ENCODE peak calls at places on chromosomes 12 and 14, in eight cellular contexts. F, P, L, D, U, B, I and M are unnamed samples. For H3K27me3, the result is how much of the 10 kb centered on the place peaks cover.

GRCh38 chr12:48903982-48904411 is 21.3 kb downstream of the FKBP11 start:
- DNase-seq in D (peak), U (peak), F (peak), L (peak), B (peak), I (peak), P (peak), M (peak)

GRCh38 chr14:41016213-41016612 is 590.5 kb upstream of the LRFN5 start:
- DNase-seq in F (no peak), B (no peak), I (no peak), L (no peak), U (no peak), P (no peak), D (no peak), M (no peak)

GRCh38 chr12:80472912-80473500 is 29.0 kb downstream of the PTPRQ start:
- DNase-seq in I (peak), D (peak), F (no peak), P (no peak), U (peak), B (no peak), L (no peak), M (peak)

GRCh38 chr12:65170245-65170881 is 980 bp downstream of the LEMD3 start:
- DNase-seq in D (peak), B (peak), U (peak), P (peak), L (peak), I (peak), F (peak), M (peak)

GRCh38 chr14:33691907-33692306 is 259.0 kb downstream of the EGLN3 start:
- DNase-seq in B (no peak), D (no peak), L (no peak), U (no peak), P (no peak), F (no peak), I (no peak), M (no peak)

GRCh38 chr12:124809878-124810277 is 53.8 kb downstream of the SCARB1 start:
- DNase-seq in I (no peak), F (no peak), L (no peak), U (no peak), B (no peak), P (no peak), D (no peak), M (no peak)

GRCh38 chr12:1808798-1809480 is 11.4 kb upstream of the LRTM2 start:
- DNase-seq in P (no peak), I (peak), D (no peak), F (no peak), B (peak), L (peak), U (no peak), M (no peak)

GRCh38 chr12:123102781-123103503 is 47.9 kb downstream of the PITPNM2 start:
- DNase-seq in P (no peak), I (no peak), F (no peak), D (no peak), L (no peak), B (no peak), U (no peak), M (no peak)

GRCh38 chr14:53509845-53510244 is 356.7 kb upstream of the DDHD1 start:
- DNase-seq in D (no peak), L (no peak), I (no peak), B (no peak), P (peak), F (no peak), U (peak), M (no peak)

GRCh38 chr14:29755311-29756052 is 172.2 kb downstream of the PRKD1 start:
- DNase-seq in U (peak), F (no peak), L (no peak), D (no peak), B (no peak), P (no peak), I (no peak), M (no peak)

GRCh38 chr14:101812071-101812470 is 50.6 kb downstream of the PPP2R5C start:
- DNase-seq in P (no peak), U (no peak), I (no peak), B (no peak), F (no peak), L (no peak), D (no peak), M (peak)

GRCh38 chr12:95593266-95593871 is 42.1 kb upstream of the USP44 start:
- DNase-seq in U (peak), B (no peak), L (no peak), I (no peak), D (no peak), F (no peak), P (no peak), M (no peak)

GRCh38 chr12:12817611-12818010 is 4.5 kb downstream of the DDX47 start:
- DNase-seq in F (no peak), D (no peak), P (no peak), L (no peak), U (no peak), B (no peak), I (no peak), M (no peak)

GRCh38 chr12:104457746-104458644 is 1.2 kb downstream of the CHST11 start:
- DNase-seq in I (peak), P (peak), U (peak), D (peak), B (peak), F (no peak), L (peak), M (peak)

GRCh38 chr12:107736914-107737313 is 24.0 kb downstream of the PRDM4 start:
- DNase-seq in I (no peak), P (no peak), F (no peak), L (no peak), B (no peak), U (no peak), D (no peak), M (no peak)

GRCh38 chr12:81245918-81246611 is 168.2 kb downstream of the ACSS3 start:
- DNase-seq in L (no peak), D (peak), P (no peak), B (no peak), U (no peak), F (no peak), I (no peak), M (no peak)

GRCh38 chr12:121252712-121253345 is 42.9 kb downstream of the P2RX4 start:
- DNase-seq in B (no peak), D (no peak), I (no peak), P (no peak), L (no peak), F (no peak), U (no peak), M (peak)

GRCh38 chr14:96058606-96059200 is 19.5 kb downstream of the C14orf132 start:
- DNase-seq in I (no peak), B (peak), D (no peak), F (peak), L (no peak), U (no peak), P (no peak), M (no peak)

GRCh38 chr12:24851816-24852337 is 97.0 kb downstream of the BCAT1 start:
- DNase-seq in B (no peak), D (no peak), P (no peak), U (no peak), F (no peak), I (no peak), L (no peak), M (no peak)

GRCh38 chr12:111927346-111927745 is 85.3 kb downstream of the MAPKAPK5 start:
- DNase-seq in U (no peak), F (no peak), D (no peak), I (no peak), L (no peak), B (no peak), P (no peak), M (no peak)

GRCh38 chr14:90276627-90277367 is 20.4 kb downstream of the PSMC1 start:
- DNase-seq in U (no peak), B (no peak), L (no peak), P (no peak), F (no peak), I (peak), D (peak), M (peak)

GRCh38 chr14:86124328-86124727 is 594.4 kb downstream of the FLRT2 start:
- DNase-seq in L (no peak), I (no peak), F (no peak), B (no peak), U (no peak), P (no peak), D (no peak), M (no peak)

GRCh38 chr14:86129426-86129825 is 599.5 kb downstream of the FLRT2 start:
- DNase-seq in U (no peak), B (no peak), I (no peak), L (no peak), D (no peak), F (no peak), P (no peak), M (no peak)
- TF ChIP-seq CTCF in U (no peak), B (no peak), I (no peak), L (no peak), D (no peak), F (no peak), P (no peak), M (no peak)

DNA sequence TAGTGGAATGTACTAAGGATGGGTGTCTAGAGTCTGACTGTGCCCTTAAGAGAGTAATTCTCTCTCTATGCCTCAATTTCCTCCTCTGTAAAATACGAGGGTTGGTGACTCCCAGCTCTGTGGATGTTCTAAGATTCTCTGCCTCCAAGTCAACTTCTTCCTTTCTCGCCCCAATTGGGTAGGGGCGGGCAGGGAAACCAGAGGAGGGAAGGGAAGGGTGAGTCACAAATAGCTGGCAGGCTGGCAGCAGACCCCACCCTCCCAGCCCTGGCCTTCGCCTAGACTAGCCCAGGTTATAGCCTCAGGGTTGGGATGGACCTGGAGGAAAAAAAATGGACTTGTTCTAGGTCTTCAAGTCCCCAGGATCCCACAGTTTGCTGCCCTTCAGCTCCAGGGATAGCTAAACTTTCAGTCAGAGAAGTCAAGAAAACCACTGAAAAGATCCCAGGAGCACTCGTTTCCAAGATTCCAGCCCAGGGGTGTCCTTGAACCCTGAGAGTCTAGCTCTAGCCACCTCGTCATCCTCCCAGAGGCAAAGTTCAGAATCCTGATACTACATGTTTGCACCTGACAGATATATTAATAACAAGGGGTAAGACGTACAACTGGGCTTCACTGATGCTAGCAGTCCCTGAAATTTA is 2.3 kb downstream of the DGKA start:
- DNase-seq in D (no peak), B (no peak), L (no peak), I (no peak), P (peak), F (no peak), U (no peak), M (no peak)
- H3K4me3 ChIP-seq in D (no peak), B (no peak), L (no peak), I (peak), P (no peak), F (peak), U (no peak), M (no peak)

GRCh38 chr12:53985358-53985899 is 483 bp downstream of the HOXC10 start:
- DNase-seq in U (no peak), D (no peak), P (no peak), I (no peak), F (no peak), B (no peak), L (no peak), M (peak)
- H3K27me3 ChIP-seq in U (half or more), D (half or more), P (half or more), I (half or more), F (half or more), B (under half), L (half or more), M (under half)

GRCh38 chr14:70855486-70855885 is 46.2 kb upstream of the MAP3K9 start:
- DNase-seq in U (no peak), L (no peak), I (no peak), F (no peak), D (no peak), P (no peak), B (no peak), M (no peak)
- TF ChIP-seq CTCF in U (no peak), L (no peak), I (no peak), F (no peak), D (peak), P (no peak), B (no peak), M (peak)

DNA sequence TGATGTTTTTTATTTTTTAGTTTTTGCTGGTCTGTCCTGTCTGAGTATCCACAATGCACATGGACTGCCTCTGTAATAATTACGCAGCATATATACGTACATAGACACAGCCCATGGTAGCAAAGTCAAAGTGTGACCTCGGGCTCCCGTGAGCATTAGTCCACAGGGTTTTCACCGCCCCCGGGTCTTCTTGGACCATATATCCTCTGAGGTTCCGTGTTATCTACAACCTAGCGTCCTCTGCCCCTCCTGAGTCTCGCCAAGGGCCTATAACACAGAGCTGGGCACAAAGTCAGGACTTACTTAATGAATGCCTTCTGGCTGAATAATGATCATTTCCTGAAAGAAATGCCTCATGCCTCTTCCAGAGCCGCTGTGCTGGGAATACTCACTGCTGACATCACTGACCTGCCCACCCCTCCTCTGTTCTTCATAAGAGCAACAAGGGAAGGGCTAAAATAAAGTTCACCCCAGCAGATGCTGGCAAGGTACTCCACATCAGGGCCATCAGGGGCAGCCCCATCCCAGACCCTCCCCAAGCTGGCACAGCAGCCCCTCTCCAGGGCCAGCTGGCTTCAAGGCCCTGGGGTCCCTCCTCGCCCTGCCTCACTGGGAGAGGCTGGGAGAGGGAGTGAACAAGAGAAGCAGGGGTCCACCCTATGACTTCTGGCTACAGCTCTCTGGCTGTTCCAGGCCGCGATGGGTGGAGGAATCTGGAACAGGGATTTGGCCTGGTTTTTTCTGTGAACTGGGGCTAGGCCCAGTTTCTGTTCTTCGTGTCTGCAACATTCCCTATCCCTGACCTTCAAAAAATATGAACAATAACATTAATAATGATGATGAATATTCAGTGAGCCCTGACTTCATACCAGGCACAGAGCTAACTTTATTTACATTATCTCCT is 7.9 kb downstream of the HDAC7 start:
- DNase-seq in U (peak), D (no peak), L (no peak), B (peak), I (no peak), P (no peak), F (no peak), M (no peak)
- H3K4me3 ChIP-seq in U (no peak), D (peak), L (peak), B (peak), I (peak), P (no peak), F (peak), M (no peak)

DNA sequence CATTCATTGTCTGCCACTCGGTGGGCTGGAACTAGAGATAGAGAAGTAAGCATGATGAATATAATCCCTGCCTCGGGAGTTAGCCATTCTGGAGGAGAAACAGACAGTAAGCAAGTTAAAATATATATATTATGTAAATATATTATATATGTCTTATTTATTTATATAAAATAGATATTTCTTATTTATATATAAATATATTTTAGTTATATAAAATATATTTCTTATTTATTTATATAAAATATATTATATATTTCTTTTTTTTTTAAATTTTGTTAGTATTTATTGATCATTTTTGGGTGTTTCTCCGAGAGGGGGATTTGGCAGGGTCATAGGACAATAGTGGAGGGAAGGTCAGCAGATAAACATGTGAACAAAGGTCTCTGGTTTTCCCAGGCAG is 78.1 kb upstream of the TBX5 start:
- DNase-seq in F (no peak), I (no peak), D (no peak), B (no peak), U (no peak), P (no peak), L (no peak), M (no peak)
- H3K27me3 ChIP-seq in F (half or more), I (under half), D (half or more), B (under half), U (under half), P (under half), L (under half), M (under half)

DNA sequence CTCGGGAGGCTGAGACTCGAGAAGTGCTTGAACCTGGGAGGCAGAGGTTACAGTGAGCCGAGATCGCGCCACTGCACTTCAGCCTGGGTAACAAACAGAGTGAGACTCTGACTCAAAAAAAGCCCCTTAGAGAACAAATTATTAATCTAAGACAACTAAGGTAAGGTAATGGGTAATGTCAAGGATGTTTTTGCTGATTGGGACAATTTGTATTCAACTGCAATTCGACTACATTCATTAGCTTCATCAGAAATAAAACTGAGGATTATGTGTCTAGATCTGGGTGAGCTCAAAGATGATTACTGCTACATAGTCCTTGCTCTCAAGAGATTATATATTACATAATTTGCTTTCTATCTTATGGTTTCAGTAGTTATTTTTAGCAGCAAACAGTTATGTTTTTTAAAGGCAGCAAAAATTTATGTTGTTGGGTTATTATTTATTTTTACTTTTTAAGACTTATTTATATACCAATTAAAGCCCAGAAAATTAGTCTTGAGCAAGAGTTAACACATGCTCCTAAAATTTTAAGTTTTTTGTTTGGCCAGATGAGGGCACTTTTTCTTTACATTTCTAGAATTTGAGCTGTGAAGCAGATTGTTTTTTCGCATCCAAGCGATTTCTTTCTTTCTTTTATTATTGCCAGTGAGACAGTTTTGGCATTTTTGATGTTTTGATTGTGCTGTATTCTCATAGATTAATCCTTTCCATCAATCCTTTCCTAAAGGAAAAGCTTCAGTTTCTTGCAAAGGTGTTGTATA is 52.3 kb downstream of the PLEKHA5 start:
- DNase-seq in I (no peak), U (no peak), P (no peak), B (no peak), D (no peak), F (no peak), L (no peak), M (no peak)
- TF ChIP-seq CTCF in I (no peak), U (no peak), P (no peak), B (peak), D (peak), F (no peak), L (no peak), M (no peak)

GRCh38 chr12:21938879-21939278 is 2.3 kb downstream of the ABCC9 start:
- DNase-seq in D (no peak), L (no peak), B (no peak), F (no peak), I (no peak), U (no peak), P (no peak), M (no peak)

GRCh38 chr12:21940549-21940948 is 677 bp downstream of the ABCC9 start:
- DNase-seq in U (no peak), B (no peak), F (no peak), P (no peak), L (no peak), I (no peak), D (no peak), M (no peak)

GRCh38 chr12:21941522-21942376 is 523 bp upstream of the ABCC9 start:
- DNase-seq in I (peak), U (peak), P (peak), B (peak), L (peak), D (peak), F (peak), M (no peak)

GRCh38 chr12:21940972-21941521 is at the start of gene ABCC9:
- DNase-seq in I (peak), L (peak), P (peak), B (peak), F (peak), D (peak), U (peak), M (no peak)

GRCh38 chr12:21939435-21939834 is 1.8 kb downstream of the ABCC9 start:
- DNase-seq in B (no peak), L (no peak), U (peak), D (peak), F (no peak), P (no peak), I (no peak), M (no peak)
- H3K4me3 ChIP-seq in B (peak), L (peak), U (no peak), D (no peak), F (peak), P (no peak), I (peak), M (no peak)

DNA sequence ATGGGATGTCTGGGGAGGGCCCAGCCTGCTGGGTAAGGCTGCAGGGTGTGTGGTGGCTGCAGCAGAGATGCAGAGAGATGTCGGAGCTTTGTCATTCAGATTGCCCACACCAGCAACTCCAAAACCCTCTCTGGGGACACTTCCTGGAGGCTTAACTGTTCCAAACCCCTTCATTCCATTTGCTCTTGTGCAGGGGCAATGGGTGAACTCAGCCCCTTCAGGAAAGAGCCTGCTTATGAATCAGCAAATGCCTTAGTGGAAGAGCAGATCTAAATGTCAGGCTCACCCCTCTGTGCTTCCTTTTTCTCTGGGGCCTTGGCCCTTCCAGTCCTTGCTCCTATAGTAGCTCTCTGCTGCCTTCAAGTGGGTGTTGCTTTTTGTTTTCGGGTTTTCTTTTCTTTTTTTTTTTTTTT is 36.7 kb upstream of the GPATCH2L start:
- DNase-seq in I (no peak), B (no peak), F (no peak), L (no peak), D (no peak), P (no peak), U (no peak), M (no peak)
- H3K27me3 ChIP-seq in I (under half), B (under half), F (under half), L (under half), D (under half), P (under half), U (under half), M (under half)